ENCODE peak calls at places on chromosomes 12 and 14, in four cellular contexts. One of them, this sample, is unnamed.

GRCh38 chr14:105248368-105249174 is at the start of gene BTBD6:
- DNase-seq in GM12878: peak
- DNase-seq in K562: no peak
- DNase-seq in H1: peak
- DNase-seq in this sample: peak

GRCh38 chr14:92595267-92595666 is 81.7 kb downstream of the RIN3 start:
- DNase-seq in GM12878: no peak
- DNase-seq in H1: no peak
- DNase-seq in K562: no peak
- DNase-seq in this sample: no peak

GRCh38 chr12:98863167-98863566 is 218.1 kb downstream of the APAF1 start:
- DNase-seq in GM12878: no peak
- DNase-seq in K562: no peak
- DNase-seq in H1: no peak
- DNase-seq in this sample: no peak

GRCh38 chr14:105092912-105093425 is 27.7 kb upstream of the GPR132 start:
- DNase-seq in K562: peak
- DNase-seq in H1: peak
- DNase-seq in GM12878: no peak
- DNase-seq in this sample: peak

GRCh38 chr12:117040496-117040895 is 58.7 kb downstream of the TESC start:
- DNase-seq in K562: no peak
- DNase-seq in H1: no peak
- DNase-seq in GM12878: no peak
- DNase-seq in this sample: no peak

GRCh38 chr12:88650715-88651114 is 70.4 kb upstream of the KITLG start:
- DNase-seq in GM12878: no peak
- DNase-seq in K562: no peak
- DNase-seq in H1: no peak
- DNase-seq in this sample: peak

GRCh38 chr12:112317481-112317880 is 64.8 kb downstream of the HECTD4 start:
- DNase-seq in GM12878: no peak
- DNase-seq in K562: no peak
- DNase-seq in H1: no peak
- DNase-seq in this sample: no peak

GRCh38 chr12:49195734-49196133 is 6.9 kb upstream of the TUBA1A start:
- DNase-seq in H1: no peak
- DNase-seq in GM12878: no peak
- DNase-seq in K562: no peak
- DNase-seq in this sample: no peak

GRCh38 chr12:45310627-45310968 is 94.7 kb downstream of the ANO6 start:
- DNase-seq in K562: no peak
- DNase-seq in GM12878: no peak
- DNase-seq in H1: no peak
- DNase-seq in this sample: no peak

GRCh38 chr12:30862486-30862885 is 64.1 kb upstream of the TSPAN11 start:
- DNase-seq in H1: no peak
- DNase-seq in GM12878: no peak
- DNase-seq in K562: no peak
- DNase-seq in this sample: peak

GRCh38 chr12:75814856-75815754 is 216.5 kb downstream of the PHLDA1 start:
- DNase-seq in K562: no peak
- DNase-seq in GM12878: no peak
- DNase-seq in H1: no peak
- DNase-seq in this sample: peak

GRCh38 chr12:127145929-127146789 is 1120.8 kb upstream of the TMEM132C start:
- DNase-seq in GM12878: no peak
- DNase-seq in H1: no peak
- DNase-seq in K562: peak
- DNase-seq in this sample: peak

GRCh38 chr12:20142956-20143355 is 225.4 kb upstream of the PDE3A start:
- DNase-seq in K562: no peak
- DNase-seq in H1: no peak
- DNase-seq in GM12878: no peak
- DNase-seq in this sample: no peak

GRCh38 chr12:55927588-55928502 is at the start of gene PYM1:
- DNase-seq in K562: peak
- DNase-seq in H1: peak
- DNase-seq in GM12878: peak
- DNase-seq in this sample: peak

GRCh38 chr12:77591959-77592358 is 238.7 kb upstream of the NAV3 start:
- DNase-seq in GM12878: no peak
- DNase-seq in H1: no peak
- DNase-seq in K562: no peak
- DNase-seq in this sample: no peak

GRCh38 chr12:131131808-131132117 is 178.1 kb downstream of the ADGRD1 start:
- DNase-seq in H1: no peak
- DNase-seq in GM12878: no peak
- DNase-seq in K562: no peak
- DNase-seq in this sample: no peak

GRCh38 chr14:69620981-69621380 is 9.6 kb downstream of the SUSD6 start:
- DNase-seq in K562: no peak
- DNase-seq in H1: no peak
- DNase-seq in GM12878: no peak
- DNase-seq in this sample: no peak

GRCh38 chr14:69617796-69618195 is 6.4 kb downstream of the SUSD6 start:
- DNase-seq in H1: no peak
- DNase-seq in GM12878: no peak
- DNase-seq in K562: no peak
- DNase-seq in this sample: no peak

GRCh38 chr14:69620211-69620611 is 8.8 kb downstream of the SUSD6 start:
- DNase-seq in K562: no peak
- DNase-seq in GM12878: no peak
- DNase-seq in H1: no peak
- DNase-seq in this sample: no peak

GRCh38 chr14:69616408-69616773 is 5.0 kb downstream of the SUSD6 start:
- DNase-seq in K562: no peak
- DNase-seq in GM12878: no peak
- DNase-seq in H1: no peak
- DNase-seq in this sample: no peak

GRCh38 chr14:69619007-69619406 is 7.6 kb downstream of the SUSD6 start:
- DNase-seq in H1: no peak
- DNase-seq in GM12878: no peak
- DNase-seq in K562: no peak
- DNase-seq in this sample: no peak
- TF ChIP-seq CHD1 in H1: no peak
- TF ChIP-seq CHD1 in GM12878: no peak
- TF ChIP-seq CHD1 in K562: no peak
- TF ChIP-seq CHD1 in this sample: no peak

GRCh38 chr12:104064842-104065441 is 611 bp downstream of the HCFC2 start:
- DNase-seq in GM12878: no peak
- DNase-seq in K562: peak
- DNase-seq in H1: no peak
- DNase-seq in this sample: no peak
- TF ChIP-seq CHD1 in GM12878: no peak
- TF ChIP-seq CHD1 in K562: no peak
- TF ChIP-seq CHD1 in H1: no peak
- TF ChIP-seq CHD1 in this sample: no peak

GRCh38 chr12:43436597-43436996 is 115.4 kb downstream of the ADAMTS20 start:
- DNase-seq in GM12878: no peak
- DNase-seq in K562: no peak
- DNase-seq in H1: no peak
- DNase-seq in this sample: no peak

DNA sequence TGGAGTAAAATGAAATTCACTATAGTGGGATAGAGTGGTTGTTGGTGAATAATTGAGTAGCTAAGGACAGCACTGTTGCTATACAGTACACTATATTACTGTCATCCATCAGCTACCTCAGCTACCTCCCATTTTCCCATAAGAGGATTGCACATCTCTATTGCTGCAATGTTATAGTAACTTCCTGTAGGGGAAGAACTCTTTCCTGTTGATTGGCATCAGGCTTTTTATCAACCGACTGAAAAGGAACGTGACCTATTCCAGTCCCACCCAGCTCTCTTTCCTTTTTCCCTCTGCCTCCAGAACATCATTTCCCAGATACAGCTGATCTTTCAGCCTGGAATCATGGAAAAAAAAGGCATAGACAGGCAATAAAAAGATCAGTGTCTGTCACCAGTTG is 117.4 kb downstream of the ADAMTS20 start:
- DNase-seq in H1: no peak
- DNase-seq in GM12878: no peak
- DNase-seq in K562: no peak
- DNase-seq in this sample: no peak
- TF ChIP-seq CHD1 in H1: no peak
- TF ChIP-seq CHD1 in GM12878: no peak
- TF ChIP-seq CHD1 in K562: no peak
- TF ChIP-seq CHD1 in this sample: no peak

DNA sequence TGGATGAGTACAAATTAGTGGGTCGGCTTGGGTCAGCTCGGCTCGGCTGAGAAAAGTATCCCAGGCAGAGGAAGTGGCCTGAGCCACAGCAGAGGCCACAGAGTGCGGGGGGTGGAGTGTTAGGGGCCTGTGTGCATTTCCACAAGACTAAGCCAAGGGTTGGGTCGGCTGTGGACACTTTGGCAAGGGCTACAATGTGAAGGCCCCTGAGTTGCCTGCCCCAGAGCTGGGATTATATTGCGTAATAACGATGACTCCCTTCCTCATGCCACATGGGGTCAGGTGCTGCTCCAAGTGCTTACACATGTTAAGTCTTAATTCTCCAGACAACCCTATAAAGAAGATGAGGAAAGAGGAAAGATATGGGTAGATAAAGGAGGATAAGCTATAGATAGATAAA is 11.4 kb downstream of the EVL start:
- DNase-seq in H1: no peak
- DNase-seq in GM12878: no peak
- DNase-seq in K562: peak
- DNase-seq in this sample: peak
- TF ChIP-seq CHD1 in H1: no peak
- TF ChIP-seq CHD1 in GM12878: no peak
- TF ChIP-seq CHD1 in K562: no peak
- TF ChIP-seq CHD1 in this sample: no peak

DNA sequence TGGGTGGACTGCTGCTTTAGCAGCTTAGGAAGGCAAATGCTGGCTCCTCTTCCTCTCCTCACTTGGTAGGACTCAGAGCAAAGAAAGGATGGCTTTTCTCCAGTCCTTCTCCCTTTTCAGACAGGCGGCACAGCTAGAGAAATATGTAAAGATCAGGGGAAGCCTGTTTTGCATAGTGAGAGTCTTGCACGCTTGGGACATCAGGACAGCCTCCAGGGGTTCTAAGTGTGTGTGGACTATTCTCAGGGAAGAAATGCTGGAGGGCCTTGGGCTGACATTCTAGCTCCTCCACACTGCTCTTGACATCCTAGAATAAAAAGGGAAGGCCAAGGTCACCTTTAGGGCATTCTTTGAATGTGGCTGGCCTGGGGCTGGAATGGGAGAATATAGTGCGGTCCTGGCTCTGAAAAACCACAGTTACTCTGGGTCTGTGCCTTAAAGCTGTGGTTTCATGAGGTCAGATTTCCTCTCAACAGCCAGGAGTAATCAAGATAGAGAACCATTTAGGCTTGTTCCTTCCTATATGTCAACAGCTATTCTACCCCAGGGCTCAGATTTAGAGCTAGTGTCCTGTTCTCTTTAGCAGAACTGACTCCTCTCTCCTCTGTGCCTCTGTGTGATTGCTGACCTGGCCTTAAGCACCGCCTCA is 24.3 kb downstream of the CMA1 start:
- DNase-seq in GM12878: no peak
- DNase-seq in K562: no peak
- DNase-seq in H1: no peak
- DNase-seq in this sample: peak
- TF ChIP-seq CHD1 in GM12878: no peak
- TF ChIP-seq CHD1 in K562: no peak
- TF ChIP-seq CHD1 in H1: no peak
- TF ChIP-seq CHD1 in this sample: no peak

GRCh38 chr12:65494537-65494936 is 216.1 kb downstream of the MSRB3 start:
- DNase-seq in GM12878: no peak
- DNase-seq in K562: no peak
- DNase-seq in H1: no peak
- DNase-seq in this sample: no peak
- TF ChIP-seq CHD1 in GM12878: no peak
- TF ChIP-seq CHD1 in K562: no peak
- TF ChIP-seq CHD1 in H1: no peak
- TF ChIP-seq CHD1 in this sample: no peak

GRCh38 chr14:65850429-65851145 is 438.1 kb downstream of the FUT8 start:
- DNase-seq in H1: no peak
- DNase-seq in K562: no peak
- DNase-seq in GM12878: no peak
- DNase-seq in this sample: no peak
- TF ChIP-seq CHD1 in H1: no peak
- TF ChIP-seq CHD1 in K562: no peak
- TF ChIP-seq CHD1 in GM12878: no peak
- TF ChIP-seq CHD1 in this sample: no peak

GRCh38 chr12:13538136-13538535 is 341.6 kb downstream of the EMP1 start:
- DNase-seq in H1: no peak
- DNase-seq in K562: no peak
- DNase-seq in GM12878: no peak
- DNase-seq in this sample: no peak

GRCh38 chr12:13536219-13536910 is 339.8 kb downstream of the EMP1 start:
- DNase-seq in H1: no peak
- DNase-seq in GM12878: peak
- DNase-seq in K562: no peak
- DNase-seq in this sample: no peak

GRCh38 chr12:13537623-13538022 is 341.1 kb downstream of the EMP1 start:
- DNase-seq in H1: no peak
- DNase-seq in K562: no peak
- DNase-seq in GM12878: peak
- DNase-seq in this sample: no peak

GRCh38 chr12:13534645-13535398 is 338.3 kb downstream of the EMP1 start:
- DNase-seq in H1: peak
- DNase-seq in GM12878: no peak
- DNase-seq in K562: peak
- DNase-seq in this sample: peak

GRCh38 chr12:13539051-13539450 is 342.5 kb downstream of the EMP1 start:
- DNase-seq in GM12878: no peak
- DNase-seq in H1: no peak
- DNase-seq in K562: no peak
- DNase-seq in this sample: no peak
- TF ChIP-seq CHD1 in GM12878: no peak
- TF ChIP-seq CHD1 in H1: no peak
- TF ChIP-seq CHD1 in K562: no peak
- TF ChIP-seq CHD1 in this sample: no peak

This sample was measured in IMR-90.